ENCODE peak calls at places on chromosomes 11 and 22, in seven cellular contexts. Q is H54; D is kidney; I is memory B cell; M is activated T-helper 1 cell treated with anti-CD3 and anti-CD28 coated beads, Interleukin-12 subunit alpha, Interleukin-12 subunit beta, Interleukin-2, Interleukin-4 antibody, amounts not matched to agents 30 ng/mL and 10 ng/mL and 1 ng/mL, durations not matched to agents 14 hours and 24 hours and 36 hours; X is NCI-H1930; V is SK-MEL-5. G is an unnamed sample.

GRCh38 chr11:101686514-101686913 is 102.7 kb upstream of the TRPC6 start:
- DNase-seq in Q (no peak), D (no peak), I (no peak), M (no peak), X (no peak), V (no peak), G (no peak)

GRCh38 chr11:17929171-17929570 is 83.7 kb downstream of the SERGEF start:
- DNase-seq in Q (no peak), D (no peak), I (no peak), M (no peak), X (no peak), V (no peak), G (no peak)

GRCh38 chr11:103926990-103927389 is 109.5 kb upstream of the DDI1 start:
- DNase-seq in Q (no peak), D (no peak), I (no peak), M (no peak), X (no peak), V (no peak), G (no peak)

GRCh38 chr11:83051760-83052671 is 19.7 kb downstream of the RAB30 start:
- DNase-seq in Q (peak; percentile 54), D (no peak), I (no peak), M (no peak), X (no peak), V (peak; percentile 16), G (no peak)

GRCh38 chr11:90476442-90477007 is 253.7 kb upstream of the CHORDC1 start:
- DNase-seq in Q (no peak), D (no peak), I (no peak), M (no peak), X (peak; percentile 26), V (peak; percentile 63), G (peak; percentile 13)

GRCh38 chr11:47566166-47566546 is 757 bp downstream of the PTPMT1 start:
- DNase-seq in Q (no peak), D (no peak), I (no peak), M (no peak), X (no peak), V (no peak), G (peak; percentile 9)

GRCh38 chr22:47048123-47049077 is 285.9 kb downstream of the TBC1D22A start:
- DNase-seq in Q (no peak), D (peak; percentile 63), I (no peak), M (no peak), X (no peak), V (no peak), G (no peak)

GRCh38 chr11:128290106-128290840 is 297.1 kb downstream of the ETS1 start:
- DNase-seq in Q (peak; percentile 27), D (peak; percentile 84), I (peak; percentile 90), M (peak; percentile 76), X (peak; percentile 42), V (peak; percentile 75), G (peak; percentile 72)

GRCh38 chr11:72433455-72434061 is 773 bp downstream of the CLPB start:
- DNase-seq in Q (no peak), D (peak; percentile 53), I (no peak), M (no peak), X (no peak), V (no peak), G (no peak)

GRCh38 chr11:71330996-71331395 is 78.6 kb upstream of the SHANK2 start:
- DNase-seq in Q (no peak), D (peak; percentile 16), I (no peak), M (no peak), X (no peak), V (no peak), G (no peak)

GRCh38 chr11:112156153-112156552 is 7.7 kb downstream of the IL18 start:
- DNase-seq in Q (no peak), D (no peak), I (no peak), M (no peak), X (no peak), V (no peak), G (no peak)

GRCh38 chr22:28656156-28656555 is 23.5 kb downstream of the TTC28 start:
- DNase-seq in Q (no peak), D (no peak), I (no peak), M (no peak), X (no peak), V (no peak), G (no peak)

GRCh38 chr11:2741377-2742131 is 41.8 kb upstream of the KCNQ1OT1 start:
- DNase-seq in Q (peak; percentile 91), D (peak; percentile 89), I (no peak), M (no peak), X (no peak), V (no peak), G (no peak)

GRCh38 chr22:19691007-19691720 is 23.1 kb upstream of the SEPTIN5 start:
- DNase-seq in Q (no peak), D (no peak), I (no peak), M (no peak), X (no peak), V (no peak), G (no peak)

GRCh38 chr11:35675901-35676610 is 13.5 kb downstream of the TRIM44 start:
- DNase-seq in Q (no peak), D (no peak), I (no peak), M (no peak), X (no peak), V (no peak), G (no peak)

GRCh38 chr22:17158568-17159503 is at the start of gene HDHD5:
- DNase-seq in Q (peak; percentile 80), D (peak; percentile 97), I (peak; percentile 72), M (peak; percentile 78), X (peak; percentile 88), V (peak; percentile 85), G (peak; percentile 88)

GRCh38 chr11:123061403-123062157 is at the start of gene HSPA8:
- DNase-seq in Q (no peak), D (peak; percentile 93), I (peak; percentile 26), M (peak; percentile 65), X (no peak), V (peak; percentile 74), G (peak; percentile 78)

GRCh38 chr11:79335681-79336080 is 105.1 kb downstream of the TENM4 start:
- DNase-seq in Q (no peak), D (no peak), I (no peak), M (no peak), X (no peak), V (no peak), G (no peak)

GRCh38 chr11:10314199-10315072 is 9.6 kb downstream of the ADM start:
- DNase-seq in Q (no peak), D (no peak), I (peak; percentile 67), M (no peak), X (no peak), V (peak; percentile 93), G (no peak)

G was measured in stimulated activated CD4-positive, alpha-beta T cell treated with anti-CD3 and anti-CD28 coated beads, Interleukin-1b, Interleukin-23, amount 100 ng/mL, for 48 hours.